ENCODE peak calls at places on chromosomes 4 and X, in eight cellular contexts. One of them, this sample, is unnamed.
A peak's percentile ranks its signal among the peaks of the same experiment; 100 is the strongest.

GRCh38 chr4:145285928-145286327 is 105.5 kb upstream of the OTUD4 start:
- DNase-seq in COLO829: no peak
- DNase-seq in nephron progenitor cell: no peak
- DNase-seq in A673: no peak
- DNase-seq in cardiac fibroblast: peak; percentile 14
- DNase-seq in stromal cell of bone marrow: no peak
- DNase-seq in stimulated activated CD4-positive, alpha-beta T cell treated with anti-CD3 and anti-CD28 coated beads, TNF-alpha, amount 100 ng/mL, for 4 hours: no peak
- DNase-seq in AG04450: no peak
- DNase-seq in this sample: no peak

GRCh38 chr4:21198683-21199082 is 498.4 kb downstream of the PACRGL start:
- DNase-seq in stromal cell of bone marrow: no peak
- DNase-seq in stimulated activated CD4-positive, alpha-beta T cell treated with anti-CD3 and anti-CD28 coated beads, TNF-alpha, amount 100 ng/mL, for 4 hours: no peak
- DNase-seq in nephron progenitor cell: no peak
- DNase-seq in AG04450: no peak
- DNase-seq in A673: no peak
- DNase-seq in COLO829: no peak
- DNase-seq in cardiac fibroblast: no peak
- DNase-seq in this sample: no peak

GRCh38 chr4:4673070-4673469 is 131.2 kb upstream of the STX18 start:
- DNase-seq in A673: peak; percentile 93
- DNase-seq in nephron progenitor cell: peak; percentile 88
- DNase-seq in stromal cell of bone marrow: no peak
- DNase-seq in cardiac fibroblast: peak; percentile 50
- DNase-seq in COLO829: peak; percentile 91
- DNase-seq in AG04450: no peak
- DNase-seq in stimulated activated CD4-positive, alpha-beta T cell treated with anti-CD3 and anti-CD28 coated beads, TNF-alpha, amount 100 ng/mL, for 4 hours: no peak
- DNase-seq in this sample: no peak

GRCh38 chr4:102501176-102501634 is at the start of gene NFKB1:
- DNase-seq in AG04450: peak; percentile 50
- DNase-seq in stimulated activated CD4-positive, alpha-beta T cell treated with anti-CD3 and anti-CD28 coated beads, TNF-alpha, amount 100 ng/mL, for 4 hours: peak; percentile 88
- DNase-seq in COLO829: peak; percentile 40
- DNase-seq in nephron progenitor cell: no peak
- DNase-seq in stromal cell of bone marrow: peak; percentile 57
- DNase-seq in A673: peak; percentile 69
- DNase-seq in cardiac fibroblast: peak; percentile 87
- DNase-seq in this sample: peak; percentile 76

GRCh38 chrX:26309262-26309661 is 93.3 kb downstream of the MAGEB5 start:
- DNase-seq in stimulated activated CD4-positive, alpha-beta T cell treated with anti-CD3 and anti-CD28 coated beads, TNF-alpha, amount 100 ng/mL, for 4 hours: no peak
- DNase-seq in nephron progenitor cell: no peak
- DNase-seq in cardiac fibroblast: no peak
- DNase-seq in COLO829: no peak
- DNase-seq in AG04450: no peak
- DNase-seq in A673: no peak
- DNase-seq in stromal cell of bone marrow: no peak
- DNase-seq in this sample: no peak

GRCh38 chr4:73315091-73315490 is 56.5 kb upstream of the ANKRD17 start:
- DNase-seq in stromal cell of bone marrow: peak; percentile 27
- DNase-seq in cardiac fibroblast: peak; percentile 13
- DNase-seq in A673: no peak
- DNase-seq in stimulated activated CD4-positive, alpha-beta T cell treated with anti-CD3 and anti-CD28 coated beads, TNF-alpha, amount 100 ng/mL, for 4 hours: no peak
- DNase-seq in COLO829: no peak
- DNase-seq in nephron progenitor cell: no peak
- DNase-seq in AG04450: no peak
- DNase-seq in this sample: no peak

GRCh38 chr4:14719053-14719452 is 283.2 kb upstream of the CPEB2 start:
- DNase-seq in cardiac fibroblast: peak; percentile 29
- DNase-seq in stromal cell of bone marrow: peak; percentile 89
- DNase-seq in A673: no peak
- DNase-seq in stimulated activated CD4-positive, alpha-beta T cell treated with anti-CD3 and anti-CD28 coated beads, TNF-alpha, amount 100 ng/mL, for 4 hours: no peak
- DNase-seq in COLO829: no peak
- DNase-seq in nephron progenitor cell: no peak
- DNase-seq in AG04450: no peak
- DNase-seq in this sample: no peak

GRCh38 chr4:126727461-126727860 is 905.3 kb upstream of the INTU start:
- DNase-seq in cardiac fibroblast: peak; percentile 26
- DNase-seq in stromal cell of bone marrow: peak; percentile 63
- DNase-seq in nephron progenitor cell: no peak
- DNase-seq in AG04450: no peak
- DNase-seq in A673: no peak
- DNase-seq in COLO829: no peak
- DNase-seq in stimulated activated CD4-positive, alpha-beta T cell treated with anti-CD3 and anti-CD28 coated beads, TNF-alpha, amount 100 ng/mL, for 4 hours: no peak
- DNase-seq in this sample: no peak

GRCh38 chrX:53048169-53049126 is at the start of gene GPR173:
- DNase-seq in stimulated activated CD4-positive, alpha-beta T cell treated with anti-CD3 and anti-CD28 coated beads, TNF-alpha, amount 100 ng/mL, for 4 hours: no peak
- DNase-seq in COLO829: no peak
- DNase-seq in A673: peak; percentile 63
- DNase-seq in nephron progenitor cell: peak; percentile 41
- DNase-seq in stromal cell of bone marrow: peak; percentile 51
- DNase-seq in cardiac fibroblast: peak; percentile 81
- DNase-seq in AG04450: peak; percentile 21
- DNase-seq in this sample: no peak

GRCh38 chrX:76454456-76454927 is 27.0 kb downstream of the MAGEE1 start:
- DNase-seq in stimulated activated CD4-positive, alpha-beta T cell treated with anti-CD3 and anti-CD28 coated beads, TNF-alpha, amount 100 ng/mL, for 4 hours: no peak
- DNase-seq in cardiac fibroblast: peak; percentile 27
- DNase-seq in AG04450: no peak
- DNase-seq in stromal cell of bone marrow: peak; percentile 5
- DNase-seq in COLO829: peak; percentile 22
- DNase-seq in nephron progenitor cell: peak; percentile 3
- DNase-seq in A673: peak; percentile 24
- DNase-seq in this sample: no peak

GRCh38 chrX:153582896-153583295 is 16.0 kb downstream of the CCNQ start:
- DNase-seq in stimulated activated CD4-positive, alpha-beta T cell treated with anti-CD3 and anti-CD28 coated beads, TNF-alpha, amount 100 ng/mL, for 4 hours: peak; percentile 42
- DNase-seq in COLO829: peak; percentile 55
- DNase-seq in AG04450: no peak
- DNase-seq in nephron progenitor cell: peak; percentile 48
- DNase-seq in cardiac fibroblast: peak; percentile 36
- DNase-seq in stromal cell of bone marrow: no peak
- DNase-seq in A673: peak; percentile 33
- DNase-seq in this sample: peak; percentile 53

GRCh38 chrX:74251006-74251930 is 52.7 kb upstream of the ZCCHC13 start:
- DNase-seq in stromal cell of bone marrow: no peak
- DNase-seq in cardiac fibroblast: peak; percentile 80
- DNase-seq in AG04450: peak; percentile 38
- DNase-seq in nephron progenitor cell: no peak
- DNase-seq in stimulated activated CD4-positive, alpha-beta T cell treated with anti-CD3 and anti-CD28 coated beads, TNF-alpha, amount 100 ng/mL, for 4 hours: no peak
- DNase-seq in A673: peak; percentile 27
- DNase-seq in COLO829: no peak
- DNase-seq in this sample: no peak

GRCh38 chrX:134023851-134024281 is 38.5 kb upstream of the GPC3 start:
- DNase-seq in A673: no peak
- DNase-seq in cardiac fibroblast: peak; percentile 19
- DNase-seq in stromal cell of bone marrow: no peak
- DNase-seq in nephron progenitor cell: no peak
- DNase-seq in AG04450: no peak
- DNase-seq in COLO829: no peak
- DNase-seq in stimulated activated CD4-positive, alpha-beta T cell treated with anti-CD3 and anti-CD28 coated beads, TNF-alpha, amount 100 ng/mL, for 4 hours: no peak
- DNase-seq in this sample: no peak

GRCh38 chr4:168587326-168588125 is 90.7 kb downstream of the PALLD start:
- DNase-seq in stimulated activated CD4-positive, alpha-beta T cell treated with anti-CD3 and anti-CD28 coated beads, TNF-alpha, amount 100 ng/mL, for 4 hours: no peak
- DNase-seq in stromal cell of bone marrow: peak; percentile 94
- DNase-seq in A673: no peak
- DNase-seq in COLO829: no peak
- DNase-seq in cardiac fibroblast: peak; percentile 82
- DNase-seq in AG04450: no peak
- DNase-seq in nephron progenitor cell: no peak
- DNase-seq in this sample: no peak

This sample was measured in activated B cell treated with CpG ODN at 0.5 μM for 24 hours.